ENCODE peak calls at places on chromosomes 7 and 10, in four cellular contexts. P is adipocyte, J is fibroblast of lung, S is astrocyte of the spinal cord. I is an unnamed sample.

GRCh38 chr10:70761031-70761601 is 24.1 kb downstream of the TBATA start:
- DNase-seq in P (no peak), S (peak), J (no peak), I (no peak)

GRCh38 chr10:105063796-105064195 is 422.7 kb downstream of the SORCS3 start:
- DNase-seq in S (peak), P (no peak), J (peak), I (peak)

GRCh38 chr7:100887955-100888481 is 1.5 kb downstream of the UFSP1 start:
- DNase-seq in S (no peak), J (no peak), P (no peak), I (no peak)

GRCh38 chr7:140541513-140542192 is 62.3 kb upstream of the MKRN1 start:
- DNase-seq in S (peak), P (peak), J (peak), I (peak)

GRCh38 chr7:2154831-2155230 is 77.9 kb downstream of the MAD1L1 start:
- DNase-seq in J (no peak), S (no peak), P (no peak), I (no peak)

GRCh38 chr10:49368256-49368655 is 27.6 kb downstream of the DRGX start:
- DNase-seq in S (no peak), J (no peak), P (no peak), I (no peak)

GRCh38 chr7:33868151-33868550 is 37.2 kb upstream of the BMPER start:
- DNase-seq in S (no peak), J (peak), P (peak), I (peak)

GRCh38 chr10:116106611-116107010 is 166.4 kb downstream of the GFRA1 start:
- DNase-seq in J (no peak), S (no peak), P (no peak), I (no peak)

GRCh38 chr10:86757110-86757790 is 831 bp downstream of the BMPR1A start:
- DNase-seq in S (peak), P (peak), J (peak), I (peak)

GRCh38 chr7:107792364-107792763 is 10.7 kb downstream of the SLC26A3 start:
- DNase-seq in S (no peak), J (no peak), P (no peak), I (no peak)

GRCh38 chr10:24952701-24953349 is 419 bp upstream of the PRTFDC1 start:
- DNase-seq in P (peak), S (no peak), J (peak), I (peak)

GRCh38 chr10:120387326-120387725 is 69.7 kb upstream of the PLPP4 start:
- DNase-seq in P (peak), S (peak), J (peak), I (no peak)

GRCh38 chr7:129332354-129333056 is 101.7 kb upstream of the STRIP2 start:
- DNase-seq in J (peak), S (peak), P (peak), I (peak)

GRCh38 chr10:133326745-133327650 is 9.7 kb downstream of the CALY start:
- DNase-seq in J (peak), P (no peak), S (peak), I (no peak)

GRCh38 chr10:70513848-70514309 is 35.3 kb downstream of the PALD1 start:
- DNase-seq in J (no peak), S (no peak), P (no peak), I (no peak)

GRCh38 chr7:132446666-132447217 is 129.5 kb downstream of the PLXNA4 start:
- DNase-seq in J (no peak), P (no peak), S (no peak), I (no peak)

GRCh38 chr7:101702362-101702850 is 73.3 kb upstream of the MYL10 start:
- DNase-seq in P (no peak), J (no peak), S (no peak), I (peak)

GRCh38 chr10:12915637-12916168 is 85.8 kb downstream of the CCDC3 start:
- DNase-seq in J (no peak), P (no peak), S (no peak), I (no peak)

GRCh38 chr7:117164578-117164977 is 158.3 kb downstream of the WNT2 start:
- DNase-seq in J (peak), P (no peak), S (peak), I (peak)

GRCh38 chr7:131151034-131151433 is 176.6 kb upstream of the MKLN1 start:
- DNase-seq in P (no peak), J (no peak), S (no peak), I (no peak)

GRCh38 chr10:119176166-119176565 is 2.4 kb downstream of the PRDX3 start:
- DNase-seq in J (no peak), S (no peak), P (peak), I (no peak)

GRCh38 chr10:71966046-71967004 is 2.1 kb downstream of the CHST3 start:
- DNase-seq in S (no peak), J (peak), P (peak), I (peak)

GRCh38 chr10:101230185-101230917 is 1.1 kb upstream of the LBX1 start:
- DNase-seq in J (no peak), P (peak), S (no peak), I (no peak)

GRCh38 chr7:100190059-100190711 is 12.5 kb downstream of the STAG3 start:
- DNase-seq in P (peak), S (peak), J (peak), I (peak)

GRCh38 chr10:51010977-51011376 is 63.3 kb upstream of the PRKG1 start:
- DNase-seq in P (peak), J (peak), S (peak), I (peak)

DNA sequence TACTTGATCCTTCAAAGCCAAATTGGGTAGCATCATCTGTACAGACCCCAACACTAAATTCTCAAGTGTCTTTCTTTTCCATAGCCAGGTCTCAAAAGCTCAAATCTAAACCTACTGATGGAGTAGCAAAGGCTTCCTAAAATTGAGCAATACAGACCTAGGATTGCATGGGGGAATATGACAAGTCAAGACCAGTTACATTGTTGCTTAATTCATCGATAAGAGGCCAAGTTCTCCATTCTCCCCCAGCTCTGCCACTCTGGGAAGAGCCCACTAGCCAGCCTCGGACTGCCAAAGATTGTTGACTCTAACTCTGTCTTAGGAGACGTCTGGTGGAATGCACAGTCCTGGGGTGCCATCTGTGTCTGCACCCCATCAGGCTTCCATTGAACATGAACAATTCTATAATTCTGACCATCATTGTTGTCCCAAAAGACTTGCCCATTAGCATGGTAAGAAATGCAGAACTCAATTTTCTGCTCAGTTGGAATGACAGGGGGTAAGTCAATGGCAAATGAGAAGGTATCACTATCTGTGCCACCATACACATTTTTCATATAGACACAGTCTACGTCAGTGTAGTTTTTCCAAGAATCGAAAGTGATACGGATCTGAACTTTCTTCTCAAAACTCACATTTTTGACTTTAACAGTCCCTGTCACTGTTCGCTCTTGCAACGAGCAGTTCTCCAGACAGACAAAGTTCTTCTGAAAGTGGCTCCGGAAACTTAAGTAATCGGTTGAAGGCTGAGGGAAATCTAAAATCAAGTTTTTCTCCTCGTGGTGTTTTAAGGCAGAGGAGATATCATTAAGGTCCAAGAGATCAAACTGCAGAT is 2.9 kb downstream of the PPP1R3C start:
- DNase-seq in J (no peak), S (no peak), P (peak), I (peak)
- H3K4me3 ChIP-seq in J (peak), S (no peak), P (peak), I (no peak)

DNA sequence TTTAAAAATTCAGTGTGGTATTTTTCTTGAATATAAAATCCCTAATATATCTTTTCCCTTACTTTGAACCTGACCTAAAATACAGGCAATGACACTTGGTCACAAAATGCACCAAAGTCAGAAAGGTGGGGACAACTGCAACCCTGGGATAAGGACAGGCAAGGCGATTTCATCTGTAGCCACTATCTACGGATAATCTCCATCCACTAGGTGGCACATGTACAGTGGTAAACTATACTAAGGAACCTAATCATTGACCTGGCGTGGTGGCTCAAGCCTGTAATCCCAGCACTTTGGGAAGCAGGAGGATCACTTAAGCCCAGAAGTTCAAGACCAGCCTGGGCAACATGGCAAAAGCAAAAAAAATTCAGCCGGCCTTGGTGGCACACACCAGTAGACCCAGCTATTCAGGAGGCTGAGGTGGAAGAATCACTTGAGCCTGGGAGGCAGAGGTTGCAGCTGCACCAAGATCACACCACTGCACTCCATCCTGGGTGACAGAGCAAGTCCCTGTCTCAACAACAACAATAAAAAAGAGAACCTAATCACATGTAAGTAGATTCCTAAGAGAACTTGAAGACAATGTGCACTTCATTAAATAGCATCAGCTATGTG is 98.9 kb downstream of the KMT2C start:
- DNase-seq in J (peak), P (peak), S (peak), I (peak)
- H3K4me3 ChIP-seq in J (no peak), P (no peak), S (no peak), I (no peak)

GRCh38 chr7:26659121-26659520 is 205.3 kb downstream of the SKAP2 start:
- DNase-seq in P (no peak), J (no peak), S (no peak), I (no peak)

GRCh38 chr7:26658698-26659084 is 205.7 kb downstream of the SKAP2 start:
- DNase-seq in P (no peak), S (no peak), J (no peak), I (no peak)

GRCh38 chr7:26656735-26657134 is 207.7 kb downstream of the SKAP2 start:
- DNase-seq in S (no peak), J (no peak), P (no peak), I (no peak)

GRCh38 chr7:26657139-26657753 is 207.1 kb downstream of the SKAP2 start:
- DNase-seq in S (no peak), P (no peak), J (no peak), I (no peak)

DNA sequence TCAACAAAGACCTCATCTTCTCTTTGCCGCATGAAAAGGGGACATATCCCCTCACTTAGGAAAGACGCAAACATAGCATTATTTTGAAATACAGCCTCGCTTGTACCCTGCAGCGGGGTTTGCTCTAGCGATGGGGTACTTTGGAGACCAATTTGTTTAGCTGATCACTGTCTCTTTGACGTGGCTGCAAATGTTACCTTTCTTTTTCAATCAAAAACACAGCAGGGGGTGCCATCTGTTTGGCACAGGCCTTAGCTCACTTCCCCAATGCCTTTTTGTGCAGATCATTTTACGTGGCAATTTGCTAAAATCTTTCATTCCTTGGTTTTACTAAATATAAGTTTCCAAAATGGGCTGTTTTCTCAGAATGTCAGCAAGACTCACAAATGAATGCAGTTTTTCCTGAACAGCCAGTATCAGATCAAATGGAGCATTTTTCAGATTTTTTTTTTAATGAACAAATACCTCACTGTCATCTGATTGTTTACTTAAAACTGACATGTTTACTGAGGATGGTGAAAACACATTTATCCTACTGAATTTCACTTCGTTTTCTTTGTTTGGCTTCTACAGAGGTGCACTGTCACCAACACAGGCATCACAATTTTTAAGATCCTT is 206.2 kb downstream of the SKAP2 start:
- DNase-seq in P (no peak), J (no peak), S (no peak), I (no peak)
- H3K4me3 ChIP-seq in P (no peak), J (no peak), S (no peak), I (no peak)

GRCh38 chr7:22357311-22358175 is 589 bp upstream of the RAPGEF5 start:
- DNase-seq in S (peak), J (peak), P (no peak), I (peak)

GRCh38 chr7:22356855-22357310 is at the start of gene RAPGEF5:
- DNase-seq in S (no peak), J (peak), P (peak), I (peak)

GRCh38 chr7:22354462-22354861 is 2.5 kb downstream of the RAPGEF5 start:
- DNase-seq in J (no peak), S (no peak), P (no peak), I (no peak)

GRCh38 chr7:22356010-22356854 is 722 bp downstream of the RAPGEF5 start:
- DNase-seq in P (no peak), S (no peak), J (no peak), I (peak)

DNA sequence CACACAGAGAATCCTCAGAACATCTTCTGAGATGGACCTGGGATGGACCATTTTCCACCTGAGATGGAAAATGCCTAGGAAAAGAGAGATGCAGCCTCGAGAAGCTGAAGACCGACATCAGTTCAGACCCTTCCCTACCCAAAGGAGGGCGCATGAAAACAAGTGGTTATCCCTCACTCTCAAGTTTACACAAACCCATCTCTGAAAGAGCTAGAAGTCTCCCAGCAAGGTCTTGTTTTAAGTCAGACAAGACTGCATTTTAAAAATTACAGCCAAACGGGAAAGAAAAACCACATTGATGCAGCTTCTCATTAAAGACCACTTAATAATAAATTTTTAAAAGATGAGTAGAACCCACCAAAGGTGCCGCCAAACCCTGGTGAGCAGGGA is 1.3 kb downstream of the RAPGEF5 start:
- DNase-seq in P (no peak), J (no peak), S (no peak), I (no peak)
- H3K4me3 ChIP-seq in P (no peak), J (no peak), S (no peak), I (peak)

I was measured in epithelial cell of esophagus.